ENCODE peak calls at places on chromosome 19, in six cellular contexts. J is anterior cingulate cortex; Y is stimulated activated CD4-positive, alpha-beta T cell treated with anti-CD3 and anti-CD28 coated beads, Interleukin-1b, Interleukin-23, amount 100 ng/mL, for 24 hours; G is chondrocyte; B is lung; S is mucosa of descending colon. C is an unnamed sample.

GRCh38 chr19:45733160-45733810 is at the start of gene MEIOSIN:
- DNase-seq in B (no peak), S (no peak), J (no peak), G (no peak), Y (no peak), C (no peak)

GRCh38 chr19:3346677-3347353 is 19.6 kb upstream of the NFIC start:
- DNase-seq in B (peak; percentile 49), G (no peak), Y (no peak), J (peak; percentile 88), S (peak; percentile 47), C (peak; percentile 84)

GRCh38 chr19:11475861-11476260 is 5.0 kb downstream of the ELAVL3 start:
- DNase-seq in B (no peak), S (no peak), Y (no peak), J (no peak), G (no peak), C (no peak)

GRCh38 chr19:41330946-41331678 is 21.1 kb downstream of the CCDC97 start:
- DNase-seq in J (no peak), B (no peak), G (no peak), Y (no peak), S (no peak), C (no peak)

GRCh38 chr19:3683405-3683865 is 16.8 kb downstream of the PIP5K1C start:
- DNase-seq in G (peak; percentile 96), Y (no peak), B (no peak), J (no peak), S (no peak), C (no peak)

GRCh38 chr19:7224205-7224833 is 69.9 kb downstream of the INSR start:
- DNase-seq in Y (no peak), G (no peak), B (peak; percentile 50), S (peak; percentile 60), J (peak; percentile 12), C (no peak)

GRCh38 chr19:4130635-4131438 is 6.9 kb upstream of the MAP2K2 start:
- DNase-seq in J (no peak), S (no peak), Y (no peak), B (no peak), G (no peak), C (no peak)

GRCh38 chr19:46493236-46494114 is 2.2 kb downstream of the PNMA8B start:
- DNase-seq in G (no peak), B (no peak), J (no peak), Y (no peak), S (peak; percentile 19), C (peak; percentile 64)

GRCh38 chr19:24065243-24065642 is 21.7 kb upstream of the ZNF254 start:
- DNase-seq in Y (no peak), J (no peak), G (no peak), S (no peak), B (no peak), C (no peak)

GRCh38 chr19:6484831-6485230 is 3.2 kb upstream of the DENND1C start:
- DNase-seq in S (no peak), Y (no peak), B (no peak), G (no peak), J (no peak), C (no peak)

GRCh38 chr19:46412034-46412982 is 1.1 kb downstream of the CCDC8 start:
- DNase-seq in J (no peak), S (no peak), B (no peak), Y (no peak), G (no peak), C (no peak)